ENCODE peak calls at places on chromosomes 13 and 19, in four cellular contexts. One of them, this sample, is unnamed.

GRCh38 chr19:634975-635652 is 1.8 kb upstream of the POLRMT start:
- DNase-seq in T-helper 17 cell: no peak
- DNase-seq in activated naive CD4-positive, alpha-beta T cell treated with anti-CD3 and anti-CD28 coated beads for 36 hours: no peak
- DNase-seq in NCI-H1417: no peak
- DNase-seq in this sample: no peak

GRCh38 chr13:111227405-111227804 is 93.0 kb upstream of the TEX29 start:
- DNase-seq in activated naive CD4-positive, alpha-beta T cell treated with anti-CD3 and anti-CD28 coated beads for 36 hours: no peak
- DNase-seq in T-helper 17 cell: no peak
- DNase-seq in NCI-H1417: no peak
- DNase-seq in this sample: no peak

GRCh38 chr19:35240322-35240721 is 8.5 kb upstream of the LSR start:
- DNase-seq in activated naive CD4-positive, alpha-beta T cell treated with anti-CD3 and anti-CD28 coated beads for 36 hours: peak
- DNase-seq in NCI-H1417: no peak
- DNase-seq in T-helper 17 cell: no peak
- DNase-seq in this sample: no peak

GRCh38 chr13:51518847-51519246 is 65.4 kb upstream of the WDFY2 start:
- DNase-seq in NCI-H1417: no peak
- DNase-seq in activated naive CD4-positive, alpha-beta T cell treated with anti-CD3 and anti-CD28 coated beads for 36 hours: peak
- DNase-seq in T-helper 17 cell: no peak
- DNase-seq in this sample: no peak

GRCh38 chr13:51451467-51452390 is 1.1 kb downstream of the INTS6 start:
- DNase-seq in NCI-H1417: peak
- DNase-seq in T-helper 17 cell: peak
- DNase-seq in activated naive CD4-positive, alpha-beta T cell treated with anti-CD3 and anti-CD28 coated beads for 36 hours: peak
- DNase-seq in this sample: peak

GRCh38 chr19:30522359-30522758 is 150.2 kb downstream of the ZNF536 start:
- DNase-seq in activated naive CD4-positive, alpha-beta T cell treated with anti-CD3 and anti-CD28 coated beads for 36 hours: no peak
- DNase-seq in NCI-H1417: no peak
- DNase-seq in T-helper 17 cell: no peak
- DNase-seq in this sample: no peak

GRCh38 chr19:461664-462551 is 1.1 kb upstream of the SHC2 start:
- DNase-seq in NCI-H1417: peak
- DNase-seq in activated naive CD4-positive, alpha-beta T cell treated with anti-CD3 and anti-CD28 coated beads for 36 hours: peak
- DNase-seq in T-helper 17 cell: no peak
- DNase-seq in this sample: no peak

GRCh38 chr13:44752184-44752583 is 176.1 kb upstream of the TSC22D1 start:
- DNase-seq in T-helper 17 cell: no peak
- DNase-seq in activated naive CD4-positive, alpha-beta T cell treated with anti-CD3 and anti-CD28 coated beads for 36 hours: no peak
- DNase-seq in NCI-H1417: no peak
- DNase-seq in this sample: no peak

GRCh38 chr13:102935896-102936321 is 90.1 kb downstream of the ERCC5 start:
- DNase-seq in T-helper 17 cell: no peak
- DNase-seq in activated naive CD4-positive, alpha-beta T cell treated with anti-CD3 and anti-CD28 coated beads for 36 hours: no peak
- DNase-seq in NCI-H1417: no peak
- DNase-seq in this sample: no peak

GRCh38 chr13:21010621-21011020 is 50.8 kb downstream of the LATS2 start:
- DNase-seq in activated naive CD4-positive, alpha-beta T cell treated with anti-CD3 and anti-CD28 coated beads for 36 hours: no peak
- DNase-seq in T-helper 17 cell: no peak
- DNase-seq in NCI-H1417: no peak
- DNase-seq in this sample: peak

GRCh38 chr13:39603424-39603947 is 493 bp upstream of the LHFPL6 start:
- DNase-seq in NCI-H1417: peak
- DNase-seq in T-helper 17 cell: no peak
- DNase-seq in activated naive CD4-positive, alpha-beta T cell treated with anti-CD3 and anti-CD28 coated beads for 36 hours: no peak
- DNase-seq in this sample: peak

GRCh38 chr19:16370671-16371391 is 46.2 kb downstream of the KLF2 start:
- DNase-seq in T-helper 17 cell: no peak
- DNase-seq in NCI-H1417: no peak
- DNase-seq in activated naive CD4-positive, alpha-beta T cell treated with anti-CD3 and anti-CD28 coated beads for 36 hours: no peak
- DNase-seq in this sample: peak

GRCh38 chr13:93244141-93244917 is 17.7 kb downstream of the GPC6 start:
- DNase-seq in activated naive CD4-positive, alpha-beta T cell treated with anti-CD3 and anti-CD28 coated beads for 36 hours: no peak
- DNase-seq in NCI-H1417: no peak
- DNase-seq in T-helper 17 cell: no peak
- DNase-seq in this sample: no peak

GRCh38 chr19:14114854-14115253 is 2.7 kb downstream of the PRKACA start:
- DNase-seq in NCI-H1417: no peak
- DNase-seq in T-helper 17 cell: peak
- DNase-seq in activated naive CD4-positive, alpha-beta T cell treated with anti-CD3 and anti-CD28 coated beads for 36 hours: peak
- DNase-seq in this sample: peak

GRCh38 chr19:54035215-54036178 is 28.2 kb downstream of the VSTM1 start:
- DNase-seq in activated naive CD4-positive, alpha-beta T cell treated with anti-CD3 and anti-CD28 coated beads for 36 hours: no peak
- DNase-seq in T-helper 17 cell: no peak
- DNase-seq in NCI-H1417: no peak
- DNase-seq in this sample: no peak

GRCh38 chr13:19181021-19181620 is 503 bp downstream of the TUBA3C start:
- DNase-seq in T-helper 17 cell: no peak
- DNase-seq in activated naive CD4-positive, alpha-beta T cell treated with anti-CD3 and anti-CD28 coated beads for 36 hours: no peak
- DNase-seq in NCI-H1417: no peak
- DNase-seq in this sample: no peak

GRCh38 chr13:73748404-73748803 is 385.8 kb downstream of the KLF12 start:
- DNase-seq in activated naive CD4-positive, alpha-beta T cell treated with anti-CD3 and anti-CD28 coated beads for 36 hours: no peak
- DNase-seq in T-helper 17 cell: no peak
- DNase-seq in NCI-H1417: no peak
- DNase-seq in this sample: no peak

GRCh38 chr13:90594694-90595093 is 752.8 kb upstream of the MIR17HG start:
- DNase-seq in NCI-H1417: no peak
- DNase-seq in activated naive CD4-positive, alpha-beta T cell treated with anti-CD3 and anti-CD28 coated beads for 36 hours: no peak
- DNase-seq in T-helper 17 cell: no peak
- DNase-seq in this sample: no peak

GRCh38 chr19:3389876-3390361 is 23.5 kb downstream of the NFIC start:
- DNase-seq in NCI-H1417: peak
- DNase-seq in T-helper 17 cell: no peak
- DNase-seq in activated naive CD4-positive, alpha-beta T cell treated with anti-CD3 and anti-CD28 coated beads for 36 hours: no peak
- DNase-seq in this sample: no peak

GRCh38 chr13:75489502-75490263 is 7.7 kb upstream of the TBC1D4 start:
- DNase-seq in NCI-H1417: no peak
- DNase-seq in activated naive CD4-positive, alpha-beta T cell treated with anti-CD3 and anti-CD28 coated beads for 36 hours: no peak
- DNase-seq in T-helper 17 cell: no peak
- DNase-seq in this sample: peak

GRCh38 chr19:16628984-16629691 is 1.1 kb upstream of the MED26 start:
- DNase-seq in T-helper 17 cell: no peak
- DNase-seq in NCI-H1417: peak
- DNase-seq in activated naive CD4-positive, alpha-beta T cell treated with anti-CD3 and anti-CD28 coated beads for 36 hours: peak
- DNase-seq in this sample: peak

GRCh38 chr19:1251233-1251502 is 2.8 kb downstream of the MIDN start:
- DNase-seq in NCI-H1417: peak
- DNase-seq in activated naive CD4-positive, alpha-beta T cell treated with anti-CD3 and anti-CD28 coated beads for 36 hours: peak
- DNase-seq in T-helper 17 cell: no peak
- DNase-seq in this sample: peak

GRCh38 chr13:44196186-44196751 is 177.4 kb upstream of the SERP2 start:
- DNase-seq in activated naive CD4-positive, alpha-beta T cell treated with anti-CD3 and anti-CD28 coated beads for 36 hours: peak
- DNase-seq in NCI-H1417: no peak
- DNase-seq in T-helper 17 cell: no peak
- DNase-seq in this sample: no peak

This sample was measured in GM12865.